ENCODE peak calls at places on chromosome 21, in six cellular contexts. One of them, this sample, is unnamed.

GRCh38 chr21:14414932-14415508 is 32.1 kb upstream of the HSPA13 start:
- DNase-seq in GM12865: peak; percentile 1
- DNase-seq in type B pancreatic cell: no peak
- DNase-seq in stimulated activated CD4-positive, alpha-beta T cell treated with anti-CD3 and anti-CD28 coated beads, Interleukin-12 subunit alpha, Interleukin-12 subunit beta, amount 100 ng/mL, for 24 hours: no peak
- DNase-seq in NCI-H345: no peak
- DNase-seq in skeletal muscle cell: no peak
- DNase-seq in this sample: no peak

GRCh38 chr21:21464691-21465090 is 466.5 kb downstream of the NCAM2 start:
- DNase-seq in NCI-H345: no peak
- DNase-seq in skeletal muscle cell: no peak
- DNase-seq in type B pancreatic cell: no peak
- DNase-seq in stimulated activated CD4-positive, alpha-beta T cell treated with anti-CD3 and anti-CD28 coated beads, Interleukin-12 subunit alpha, Interleukin-12 subunit beta, amount 100 ng/mL, for 24 hours: no peak
- DNase-seq in GM12865: no peak
- DNase-seq in this sample: no peak

GRCh38 chr21:40471103-40471502 is 375.9 kb downstream of the DSCAM start:
- DNase-seq in GM12865: no peak
- DNase-seq in stimulated activated CD4-positive, alpha-beta T cell treated with anti-CD3 and anti-CD28 coated beads, Interleukin-12 subunit alpha, Interleukin-12 subunit beta, amount 100 ng/mL, for 24 hours: no peak
- DNase-seq in type B pancreatic cell: no peak
- DNase-seq in skeletal muscle cell: no peak
- DNase-seq in NCI-H345: no peak
- DNase-seq in this sample: no peak

GRCh38 chr21:45910548-45911221 is 70.9 kb upstream of the COL6A1 start:
- DNase-seq in type B pancreatic cell: no peak
- DNase-seq in NCI-H345: peak; percentile 21
- DNase-seq in skeletal muscle cell: no peak
- DNase-seq in stimulated activated CD4-positive, alpha-beta T cell treated with anti-CD3 and anti-CD28 coated beads, Interleukin-12 subunit alpha, Interleukin-12 subunit beta, amount 100 ng/mL, for 24 hours: no peak
- DNase-seq in GM12865: no peak
- DNase-seq in this sample: no peak

GRCh38 chr21:45154511-45155508 is 80.4 kb downstream of the ADARB1 start:
- DNase-seq in type B pancreatic cell: no peak
- DNase-seq in NCI-H345: no peak
- DNase-seq in skeletal muscle cell: no peak
- DNase-seq in GM12865: no peak
- DNase-seq in stimulated activated CD4-positive, alpha-beta T cell treated with anti-CD3 and anti-CD28 coated beads, Interleukin-12 subunit alpha, Interleukin-12 subunit beta, amount 100 ng/mL, for 24 hours: peak; percentile 19
- DNase-seq in this sample: no peak

GRCh38 chr21:32524010-32524719 is 61.2 kb downstream of the TCP10L start:
- DNase-seq in type B pancreatic cell: no peak
- DNase-seq in skeletal muscle cell: peak; percentile 72
- DNase-seq in GM12865: no peak
- DNase-seq in stimulated activated CD4-positive, alpha-beta T cell treated with anti-CD3 and anti-CD28 coated beads, Interleukin-12 subunit alpha, Interleukin-12 subunit beta, amount 100 ng/mL, for 24 hours: no peak
- DNase-seq in NCI-H345: no peak
- DNase-seq in this sample: no peak

GRCh38 chr21:46190491-46191131 is 6.4 kb upstream of the SPATC1L start:
- DNase-seq in stimulated activated CD4-positive, alpha-beta T cell treated with anti-CD3 and anti-CD28 coated beads, Interleukin-12 subunit alpha, Interleukin-12 subunit beta, amount 100 ng/mL, for 24 hours: no peak
- DNase-seq in NCI-H345: no peak
- DNase-seq in skeletal muscle cell: no peak
- DNase-seq in type B pancreatic cell: no peak
- DNase-seq in GM12865: no peak
- DNase-seq in this sample: no peak

GRCh38 chr21:42750737-42751530 is 97.5 kb downstream of the PDE9A start:
- DNase-seq in stimulated activated CD4-positive, alpha-beta T cell treated with anti-CD3 and anti-CD28 coated beads, Interleukin-12 subunit alpha, Interleukin-12 subunit beta, amount 100 ng/mL, for 24 hours: no peak
- DNase-seq in GM12865: no peak
- DNase-seq in skeletal muscle cell: no peak
- DNase-seq in NCI-H345: no peak
- DNase-seq in type B pancreatic cell: no peak
- DNase-seq in this sample: no peak

GRCh38 chr21:34949499-34949898 is 99.6 kb downstream of the RUNX1 start:
- DNase-seq in NCI-H345: no peak
- DNase-seq in skeletal muscle cell: no peak
- DNase-seq in type B pancreatic cell: no peak
- DNase-seq in GM12865: no peak
- DNase-seq in stimulated activated CD4-positive, alpha-beta T cell treated with anti-CD3 and anti-CD28 coated beads, Interleukin-12 subunit alpha, Interleukin-12 subunit beta, amount 100 ng/mL, for 24 hours: no peak
- DNase-seq in this sample: no peak

GRCh38 chr21:45404726-45405270 is at the start of gene COL18A1:
- DNase-seq in type B pancreatic cell: no peak
- DNase-seq in NCI-H345: peak; percentile 50
- DNase-seq in stimulated activated CD4-positive, alpha-beta T cell treated with anti-CD3 and anti-CD28 coated beads, Interleukin-12 subunit alpha, Interleukin-12 subunit beta, amount 100 ng/mL, for 24 hours: no peak
- DNase-seq in GM12865: no peak
- DNase-seq in skeletal muscle cell: no peak
- DNase-seq in this sample: no peak

GRCh38 chr21:29436143-29436542 is 137.4 kb downstream of the BACH1 start:
- DNase-seq in GM12865: no peak
- DNase-seq in NCI-H345: no peak
- DNase-seq in skeletal muscle cell: peak; percentile 25
- DNase-seq in stimulated activated CD4-positive, alpha-beta T cell treated with anti-CD3 and anti-CD28 coated beads, Interleukin-12 subunit alpha, Interleukin-12 subunit beta, amount 100 ng/mL, for 24 hours: no peak
- DNase-seq in type B pancreatic cell: no peak
- DNase-seq in this sample: no peak

GRCh38 chr21:32698971-32699693 is 28.7 kb downstream of the SYNJ1 start:
- DNase-seq in NCI-H345: no peak
- DNase-seq in GM12865: no peak
- DNase-seq in type B pancreatic cell: no peak
- DNase-seq in skeletal muscle cell: no peak
- DNase-seq in stimulated activated CD4-positive, alpha-beta T cell treated with anti-CD3 and anti-CD28 coated beads, Interleukin-12 subunit alpha, Interleukin-12 subunit beta, amount 100 ng/mL, for 24 hours: no peak
- DNase-seq in this sample: no peak